ENCODE peak calls at places on chromosomes 5 and 9, in five cellular contexts. One of them, this sample, is unnamed.

GRCh38 chr9:133845659-133845947 is 107.5 kb upstream of the SARDH start:
- DNase-seq in IMR-90: no peak
- DNase-seq in NB4: no peak
- DNase-seq in ovary: no peak
- DNase-seq in prostate gland: no peak
- DNase-seq in this sample: no peak

GRCh38 chr9:2317591-2317990 is 302.4 kb downstream of the SMARCA2 start:
- DNase-seq in IMR-90: no peak
- DNase-seq in NB4: no peak
- DNase-seq in ovary: no peak
- DNase-seq in prostate gland: no peak
- DNase-seq in this sample: no peak

GRCh38 chr5:58322453-58322852 is 137.4 kb downstream of the PLK2 start:
- DNase-seq in IMR-90: peak
- DNase-seq in NB4: no peak
- DNase-seq in ovary: no peak
- DNase-seq in prostate gland: no peak
- DNase-seq in this sample: no peak

GRCh38 chr5:181234116-181234454 is 9.6 kb downstream of the RACK1 start:
- DNase-seq in IMR-90: no peak
- DNase-seq in NB4: peak
- DNase-seq in ovary: no peak
- DNase-seq in prostate gland: no peak
- DNase-seq in this sample: peak

GRCh38 chr5:9445989-9446388 is 99.9 kb downstream of the SEMA5A start:
- DNase-seq in IMR-90: peak
- DNase-seq in NB4: no peak
- DNase-seq in ovary: no peak
- DNase-seq in prostate gland: no peak
- DNase-seq in this sample: no peak

GRCh38 chr5:81994679-81995078 is 22.9 kb downstream of the ATG10 start:
- DNase-seq in IMR-90: peak
- DNase-seq in NB4: no peak
- DNase-seq in ovary: no peak
- DNase-seq in prostate gland: no peak
- DNase-seq in this sample: no peak

GRCh38 chr5:127187711-127188110 is 102.9 kb upstream of the MEGF10 start:
- DNase-seq in IMR-90: no peak
- DNase-seq in NB4: no peak
- DNase-seq in ovary: no peak
- DNase-seq in prostate gland: no peak
- DNase-seq in this sample: no peak

GRCh38 chr9:133257398-133258053 is 17.5 kb downstream of the ABO start:
- DNase-seq in IMR-90: no peak
- DNase-seq in NB4: no peak
- DNase-seq in ovary: peak
- DNase-seq in prostate gland: no peak
- DNase-seq in this sample: no peak

GRCh38 chr9:89376286-89376685 is 58.0 kb downstream of the SECISBP2 start:
- DNase-seq in IMR-90: no peak
- DNase-seq in NB4: no peak
- DNase-seq in ovary: no peak
- DNase-seq in prostate gland: no peak
- DNase-seq in this sample: no peak

GRCh38 chr9:133558191-133559126 is 24.0 kb downstream of the ADAMTSL2 start:
- DNase-seq in IMR-90: peak
- DNase-seq in NB4: peak
- DNase-seq in ovary: no peak
- DNase-seq in prostate gland: no peak
- DNase-seq in this sample: peak

GRCh38 chr5:95822038-95822407 is 503 bp downstream of the GLRX start:
- DNase-seq in IMR-90: peak
- DNase-seq in NB4: peak
- DNase-seq in ovary: peak
- DNase-seq in prostate gland: peak
- DNase-seq in this sample: no peak

GRCh38 chr9:107989544-107989943 is 500.0 kb upstream of the KLF4 start:
- DNase-seq in IMR-90: peak
- DNase-seq in NB4: peak
- DNase-seq in ovary: no peak
- DNase-seq in prostate gland: no peak
- DNase-seq in this sample: no peak

GRCh38 chr5:171777420-171777759 is 8.2 kb upstream of the SMIM23 start:
- DNase-seq in IMR-90: no peak
- DNase-seq in NB4: no peak
- DNase-seq in ovary: no peak
- DNase-seq in prostate gland: no peak
- DNase-seq in this sample: no peak

GRCh38 chr5:6719417-6719816 is 6.2 kb downstream of the TENT4A start:
- DNase-seq in IMR-90: no peak
- DNase-seq in NB4: no peak
- DNase-seq in ovary: no peak
- DNase-seq in prostate gland: no peak
- DNase-seq in this sample: peak

GRCh38 chr5:180471866-180472265 is 22.3 kb upstream of the CNOT6 start:
- DNase-seq in IMR-90: no peak
- DNase-seq in NB4: no peak
- DNase-seq in ovary: no peak
- DNase-seq in prostate gland: no peak
- DNase-seq in this sample: no peak

GRCh38 chr9:71048271-71048670 is 73.2 kb downstream of the TRPM3 start:
- DNase-seq in IMR-90: no peak
- DNase-seq in NB4: no peak
- DNase-seq in ovary: no peak
- DNase-seq in prostate gland: no peak
- DNase-seq in this sample: no peak

GRCh38 chr5:181203842-181204560 is 995 bp downstream of the TRIM7 start:
- DNase-seq in IMR-90: no peak
- DNase-seq in NB4: no peak
- DNase-seq in ovary: no peak
- DNase-seq in prostate gland: no peak
- DNase-seq in this sample: peak

GRCh38 chr9:7974335-7975005 is 174.9 kb upstream of the DMAC1 start:
- DNase-seq in IMR-90: no peak
- DNase-seq in NB4: peak
- DNase-seq in ovary: no peak
- DNase-seq in prostate gland: no peak
- DNase-seq in this sample: no peak

GRCh38 chr5:68099327-68099726 is 116.2 kb upstream of the PIK3R1 start:
- DNase-seq in IMR-90: no peak
- DNase-seq in NB4: no peak
- DNase-seq in ovary: no peak
- DNase-seq in prostate gland: no peak
- DNase-seq in this sample: no peak

GRCh38 chr5:76851713-76852369 is 2.0 kb downstream of the S100Z start:
- DNase-seq in IMR-90: no peak
- DNase-seq in NB4: peak
- DNase-seq in ovary: no peak
- DNase-seq in prostate gland: no peak
- DNase-seq in this sample: no peak

GRCh38 chr9:90799271-90799860 is 2.3 kb upstream of the SYK start:
- DNase-seq in IMR-90: no peak
- DNase-seq in NB4: peak
- DNase-seq in ovary: no peak
- DNase-seq in prostate gland: no peak
- DNase-seq in this sample: no peak

GRCh38 chr9:91302831-91303230 is 58.9 kb downstream of the AUH start:
- DNase-seq in IMR-90: peak
- DNase-seq in NB4: peak
- DNase-seq in ovary: no peak
- DNase-seq in prostate gland: no peak
- DNase-seq in this sample: no peak

GRCh38 chr9:111634860-111635259 is 3.7 kb downstream of the DNAJC25 start:
- DNase-seq in IMR-90: no peak
- DNase-seq in NB4: no peak
- DNase-seq in ovary: no peak
- DNase-seq in prostate gland: no peak
- DNase-seq in this sample: no peak

GRCh38 chr9:995776-996175 is 19.3 kb downstream of the DMRT3 start:
- DNase-seq in IMR-90: peak
- DNase-seq in NB4: no peak
- DNase-seq in ovary: no peak
- DNase-seq in prostate gland: no peak
- DNase-seq in this sample: no peak

GRCh38 chr5:66661149-66661548 is 65.0 kb downstream of the MAST4 start:
- DNase-seq in IMR-90: peak
- DNase-seq in NB4: no peak
- DNase-seq in ovary: peak
- DNase-seq in prostate gland: no peak
- DNase-seq in this sample: no peak

GRCh38 chr9:38401994-38402393 is 9.5 kb downstream of the ALDH1B1 start:
- DNase-seq in IMR-90: no peak
- DNase-seq in NB4: no peak
- DNase-seq in ovary: no peak
- DNase-seq in prostate gland: no peak
- DNase-seq in this sample: no peak

GRCh38 chr9:135413461-135413860 is 66.1 kb upstream of the PPP1R26 start:
- DNase-seq in IMR-90: no peak
- DNase-seq in NB4: no peak
- DNase-seq in ovary: no peak
- DNase-seq in prostate gland: no peak
- DNase-seq in this sample: no peak

GRCh38 chr5:107476783-107477182 is 194.0 kb downstream of the EFNA5 start:
- DNase-seq in IMR-90: no peak
- DNase-seq in NB4: no peak
- DNase-seq in ovary: no peak
- DNase-seq in prostate gland: no peak
- DNase-seq in this sample: no peak

GRCh38 chr9:7185612-7186011 is 427.8 kb downstream of the KDM4C start:
- DNase-seq in IMR-90: peak
- DNase-seq in NB4: no peak
- DNase-seq in ovary: no peak
- DNase-seq in prostate gland: no peak
- DNase-seq in this sample: no peak

GRCh38 chr9:136009516-136009915 is 48.3 kb upstream of the UBAC1 start:
- DNase-seq in IMR-90: no peak
- DNase-seq in NB4: no peak
- DNase-seq in ovary: no peak
- DNase-seq in prostate gland: no peak
- DNase-seq in this sample: no peak

GRCh38 chr5:135141303-135142268 is 107.6 kb upstream of the PITX1 start:
- DNase-seq in IMR-90: peak
- DNase-seq in NB4: no peak
- DNase-seq in ovary: no peak
- DNase-seq in prostate gland: no peak
- DNase-seq in this sample: peak

GRCh38 chr5:95940758-95941682 is 20.6 kb downstream of the ELL2 start:
- DNase-seq in IMR-90: no peak
- DNase-seq in NB4: no peak
- DNase-seq in ovary: no peak
- DNase-seq in prostate gland: no peak
- DNase-seq in this sample: no peak

DNA sequence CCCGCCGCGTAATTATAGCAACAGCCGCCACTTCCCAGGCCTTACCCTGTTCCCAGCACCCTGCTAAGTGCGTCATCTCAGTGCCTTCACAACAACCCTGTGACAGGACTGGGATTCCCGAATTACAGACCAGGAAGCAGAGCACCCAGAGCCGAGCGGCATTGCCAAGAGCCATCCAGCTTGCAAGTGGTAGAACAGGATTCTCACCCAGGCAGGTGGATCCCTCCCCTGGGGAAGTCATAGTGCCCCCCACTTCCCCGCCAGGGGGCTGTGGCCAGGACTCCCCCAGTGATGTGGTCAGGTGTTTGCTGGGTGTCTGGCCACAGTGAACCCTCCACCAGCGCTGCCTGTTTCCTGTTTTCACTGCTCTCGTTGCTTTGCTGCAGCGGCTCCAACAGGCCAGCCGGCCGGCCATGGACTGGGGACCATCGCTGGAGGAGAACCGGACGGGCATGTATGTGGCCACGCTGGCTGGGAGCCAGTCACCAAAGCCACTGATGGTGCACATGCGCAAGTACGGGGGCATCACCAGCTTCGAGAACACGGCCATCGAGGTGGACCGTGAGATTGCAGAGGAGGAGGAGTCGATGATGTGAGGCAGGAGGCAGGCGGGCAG is 19.3 kb downstream of the SLC6A7 start:
- DNase-seq in IMR-90: peak
- DNase-seq in NB4: peak
- DNase-seq in ovary: no peak
- DNase-seq in prostate gland: peak
- DNase-seq in this sample: peak
- H3K4me3 ChIP-seq in IMR-90: no peak
- H3K4me3 ChIP-seq in NB4: no peak
- H3K4me3 ChIP-seq in ovary: no peak
- H3K4me3 ChIP-seq in prostate gland: no peak
- H3K4me3 ChIP-seq in this sample: no peak

GRCh38 chr5:149962601-149963300 is 2.2 kb downstream of the SLC26A2 start:
- DNase-seq in IMR-90: no peak
- DNase-seq in NB4: no peak
- DNase-seq in ovary: no peak
- DNase-seq in prostate gland: no peak
- DNase-seq in this sample: no peak

GRCh38 chr5:149961186-149961685 is 678 bp downstream of the SLC26A2 start:
- DNase-seq in IMR-90: no peak
- DNase-seq in NB4: peak
- DNase-seq in ovary: no peak
- DNase-seq in prostate gland: no peak
- DNase-seq in this sample: no peak

GRCh38 chr5:149963722-149964121 is 3.2 kb downstream of the SLC26A2 start:
- DNase-seq in IMR-90: no peak
- DNase-seq in NB4: no peak
- DNase-seq in ovary: no peak
- DNase-seq in prostate gland: no peak
- DNase-seq in this sample: no peak

GRCh38 chr5:149960272-149961185 is at the start of gene SLC26A2:
- DNase-seq in IMR-90: peak
- DNase-seq in NB4: peak
- DNase-seq in ovary: peak
- DNase-seq in prostate gland: peak
- DNase-seq in this sample: peak

DNA sequence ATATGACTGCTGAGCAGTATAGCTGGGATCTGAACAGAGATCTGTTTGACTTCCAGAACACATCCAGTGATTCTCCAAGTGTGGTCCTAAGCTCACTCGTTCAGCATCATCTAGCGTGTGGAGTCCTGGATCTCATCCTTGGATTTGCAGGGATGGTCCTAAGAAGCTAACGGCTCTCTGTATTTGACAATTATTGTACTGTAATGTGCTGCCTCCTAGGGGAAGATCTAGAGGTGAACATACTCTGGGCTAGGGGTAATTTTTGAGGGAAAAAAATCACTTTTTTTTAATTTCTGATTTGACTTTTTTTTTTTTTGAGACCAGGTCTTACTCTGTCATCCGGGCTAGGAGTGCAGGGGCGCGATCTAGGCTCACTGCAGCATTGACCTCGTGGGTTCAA is 1.5 kb downstream of the SLC26A2 start:
- DNase-seq in IMR-90: peak
- DNase-seq in NB4: peak
- DNase-seq in ovary: no peak
- DNase-seq in prostate gland: no peak
- DNase-seq in this sample: no peak
- TF ChIP-seq CTCF in IMR-90: peak
- TF ChIP-seq CTCF in NB4: peak
- TF ChIP-seq CTCF in ovary: peak
- TF ChIP-seq CTCF in prostate gland: peak
- TF ChIP-seq CTCF in this sample: no peak

GRCh38 chr9:137046094-137046787 is at the start of gene NPDC1:
- DNase-seq in IMR-90: peak
- DNase-seq in NB4: peak
- DNase-seq in ovary: peak
- DNase-seq in prostate gland: peak
- DNase-seq in this sample: no peak
- TF ChIP-seq POLR2A in IMR-90: no peak
- TF ChIP-seq POLR2A in NB4: no peak
- TF ChIP-seq POLR2A in ovary: no peak
- TF ChIP-seq POLR2A in prostate gland: no peak
- TF ChIP-seq POLR2A in this sample: no peak

GRCh38 chr5:17412760-17413671 is 85.0 kb upstream of the TAF11L2 start:
- DNase-seq in IMR-90: no peak
- DNase-seq in NB4: peak
- DNase-seq in ovary: no peak
- DNase-seq in prostate gland: no peak
- DNase-seq in this sample: no peak
- H3K4me3 ChIP-seq in IMR-90: no peak
- H3K4me3 ChIP-seq in NB4: no peak
- H3K4me3 ChIP-seq in ovary: no peak
- H3K4me3 ChIP-seq in prostate gland: no peak
- H3K4me3 ChIP-seq in this sample: no peak